ENCODE peak calls at places on chromosomes 6 and 20, in nine cellular contexts. G is Peyer's patch; U is PC-9; Z is A549; N is endodermal cell; I is AG04449; Q is CD8-positive, alpha-beta T cell; S is upper lobe of right lung; D is uterus. V is an unnamed sample.

GRCh38 chr6:153215242-153215641 is 84.2 kb upstream of the RGS17 start:
- DNase-seq in S (no peak), G (no peak), U (no peak), D (no peak), Q (no peak), Z (no peak), N (no peak), I (no peak), V (no peak)

GRCh38 chr6:121826156-121826810 is 390.8 kb downstream of the GJA1 start:
- DNase-seq in Z (peak; percentile 35), G (no peak), Q (no peak), S (no peak), I (peak; percentile 51), U (peak; percentile 7), N (no peak), D (no peak), V (peak; percentile 63)

GRCh38 chr6:150296890-150297289 is 71.9 kb upstream of the IYD start:
- DNase-seq in N (no peak), G (no peak), I (no peak), U (no peak), Q (no peak), D (no peak), Z (no peak), S (no peak), V (no peak)

GRCh38 chr6:28947831-28948270 is 24.1 kb upstream of the TRIM27 start:
- DNase-seq in N (no peak), Q (no peak), Z (no peak), D (no peak), I (no peak), G (no peak), S (no peak), U (peak; percentile 72), V (no peak)

GRCh38 chr6:32216998-32217397 is 6.9 kb downstream of the NOTCH4 start:
- DNase-seq in Z (no peak), Q (no peak), I (no peak), N (no peak), U (no peak), S (no peak), D (no peak), G (no peak), V (no peak)

GRCh38 chr6:64949257-64949656 is 757.8 kb downstream of the EYS start:
- DNase-seq in Z (no peak), S (no peak), Q (no peak), D (no peak), U (no peak), N (no peak), G (no peak), I (no peak), V (no peak)

GRCh38 chr20:41664584-41664983 is 46.4 kb upstream of the CHD6 start:
- DNase-seq in Q (no peak), I (no peak), N (no peak), S (no peak), Z (peak; percentile 36), D (no peak), U (no peak), G (no peak), V (no peak)

GRCh38 chr6:81171991-81172740 is 580.3 kb downstream of the TENT5A start:
- DNase-seq in Q (no peak), D (peak; percentile 24), G (peak; percentile 37), S (no peak), I (no peak), Z (no peak), N (no peak), U (peak; percentile 3), V (peak; percentile 9)

GRCh38 chr20:4951299-4951698 is 50.0 kb downstream of the SLC23A2 start:
- DNase-seq in D (peak; percentile 27), N (no peak), G (no peak), Q (no peak), S (no peak), I (no peak), Z (peak; percentile 41), U (peak; percentile 59), V (peak; percentile 48)

GRCh38 chr20:3661060-3661820 is 2.0 kb downstream of the GFRA4 start:
- DNase-seq in S (peak; percentile 61), Q (no peak), N (peak; percentile 34), G (peak; percentile 23), U (no peak), I (no peak), Z (no peak), D (no peak), V (no peak)

DNA sequence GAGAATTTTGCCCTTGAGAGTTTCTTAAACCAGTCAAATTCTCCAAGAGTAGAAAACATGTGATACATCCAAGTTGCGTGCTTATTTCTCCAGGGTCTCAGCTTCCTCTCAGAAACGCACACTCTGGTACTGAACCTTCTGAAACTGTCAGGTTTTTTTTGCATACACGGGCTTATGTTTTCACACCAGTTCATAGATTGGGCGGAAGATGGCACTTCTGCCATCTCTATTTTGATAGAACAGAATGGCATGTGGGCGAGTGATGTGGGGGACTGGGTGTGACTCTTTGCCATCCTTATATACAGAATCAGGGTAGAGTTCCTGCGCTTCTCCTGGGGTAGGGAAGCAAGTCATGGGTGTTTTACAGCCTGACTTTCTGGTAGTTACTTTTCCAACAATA is 56.4 kb downstream of the ADTRP start:
- DNase-seq in I (no peak), Z (no peak), Q (no peak), S (no peak), N (no peak), U (no peak), D (no peak), G (no peak), V (no peak)
- H3K4me3 ChIP-seq in I (no peak overlapping the region), Z (no peak overlapping the region), Q (no peak overlapping the region), S (no peak overlapping the region), N (no peak overlapping the region), U (no peak overlapping the region), D (no peak overlapping the region), G (no peak overlapping the region), V (no peak overlapping the region)

GRCh38 chr6:165096209-165096608 is 213.2 kb downstream of the C6orf118 start:
- DNase-seq in S (no peak), Q (no peak), D (no peak), U (no peak), Z (no peak), I (no peak), G (no peak), N (no peak), V (no peak)

GRCh38 chr6:165096868-165097267 is 212.5 kb downstream of the C6orf118 start:
- DNase-seq in G (no peak), D (no peak), N (no peak), S (no peak), U (no peak), Z (no peak), I (no peak), Q (no peak), V (no peak)

GRCh38 chr6:165092881-165093595 is 216.4 kb downstream of the C6orf118 start:
- DNase-seq in Q (no peak), D (no peak), S (no peak), I (no peak), U (no peak), N (no peak), Z (no peak), G (no peak), V (no peak)

GRCh38 chr6:165098165-165098564 is 211.2 kb downstream of the C6orf118 start:
- DNase-seq in S (no peak), U (no peak), Q (no peak), N (peak; percentile 74), G (no peak), D (no peak), Z (peak; percentile 4), I (no peak), V (no peak)
- TF ChIP-seq CTCF in S (no peak), U (peak; percentile 51), Q (no peak), N (peak; percentile 69), G (no peak), D (no peak), Z (no peak), I (no peak), V (peak; percentile 4)

GRCh38 chr6:110329729-110330436 is 28.3 kb downstream of the METTL24 start:
- DNase-seq in S (no peak), Q (no peak), N (peak; percentile 55), U (no peak), I (no peak), G (no peak), Z (no peak), D (no peak), V (no peak)
- H3K4me3 ChIP-seq in S (peak overlapping the region; percentile 30), Q (no peak overlapping the region), N (no peak overlapping the region), U (no peak overlapping the region), I (no peak overlapping the region), G (peak overlapping the region; percentile 15), Z (no peak overlapping the region), D (peak overlapping the region; percentile 26), V (peak overlapping the region; percentile 10)

DNA sequence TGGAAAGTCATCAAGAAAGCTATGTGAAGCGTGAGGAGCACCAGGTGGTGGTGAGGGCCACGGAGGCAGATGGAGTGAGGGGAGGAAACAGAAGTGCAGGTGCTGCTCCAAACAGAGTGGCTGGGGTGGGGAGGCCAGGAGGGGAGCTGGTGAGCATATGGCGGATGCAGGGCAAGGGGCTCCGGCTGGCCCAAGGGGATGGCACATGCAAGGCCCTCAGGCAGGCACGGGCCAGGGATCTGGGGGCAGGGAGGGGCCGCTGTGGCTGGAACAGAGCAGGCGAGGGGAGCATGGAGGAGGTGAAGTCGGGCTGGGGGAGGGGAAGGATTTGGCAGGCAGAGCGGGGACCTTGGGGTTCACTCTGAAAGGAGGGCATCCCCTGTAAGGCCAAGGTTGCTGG is 183.9 kb downstream of the BMP7 start:
- DNase-seq in G (no peak), Q (no peak), I (no peak), D (no peak), U (no peak), N (no peak), S (no peak), Z (no peak), V (no peak)
- TF ChIP-seq CTCF in G (no peak), Q (no peak), I (no peak), D (no peak), U (no peak), N (no peak), S (no peak), Z (no peak), V (no peak)

V was measured in HFF-Myc.